ENCODE peak calls at places on chromosomes 12 and 14, in nine cellular contexts. O is CMK; H is naive thymus-derived CD8-positive, alpha-beta T cell; J is HT1080; Q is C1 segment of cervical spinal cord; G is activated gamma-delta T cell treated with Interleukin-2 at 50 U/mL for 16 hours; D is HTR-8/SVneo; N is mucosa of gallbladder; Z is NCI-H524. C is an unnamed sample.

GRCh38 chr14:67554341-67554740 is 21.3 kb downstream of the PLEKHH1 start:
- DNase-seq in Q (no peak), D (no peak), Z (no peak), G (no peak), O (no peak), N (no peak), J (no peak), H (no peak), C (no peak)

GRCh38 chr12:91818236-91819131 is 327.2 kb downstream of the BTG1 start:
- DNase-seq in N (no peak), J (no peak), D (no peak), Q (no peak), H (no peak), Z (no peak), O (no peak), G (no peak), C (no peak)

GRCh38 chr12:101696477-101697196 is 803 bp upstream of the CHPT1 start:
- DNase-seq in Q (peak), Z (peak), O (peak), H (no peak), J (no peak), D (no peak), N (peak), G (no peak), C (peak)

GRCh38 chr12:82510386-82510785 is 152.1 kb downstream of the METTL25 start:
- DNase-seq in O (no peak), G (no peak), N (no peak), H (no peak), Q (no peak), J (no peak), Z (no peak), D (no peak), C (no peak)

GRCh38 chr12:104376650-104377506 is 73.3 kb downstream of the EID3 start:
- DNase-seq in G (no peak), Q (no peak), J (peak), N (no peak), Z (no peak), O (no peak), D (no peak), H (no peak), C (no peak)

GRCh38 chr14:38731962-38732361 is 371.1 kb downstream of the SEC23A start:
- DNase-seq in J (no peak), N (no peak), O (no peak), D (no peak), H (no peak), Q (no peak), Z (peak), G (no peak), C (no peak)

GRCh38 chr12:68451261-68452091 is 119.3 kb upstream of the MDM1 start:
- DNase-seq in H (no peak), D (no peak), O (no peak), Z (no peak), Q (peak), G (peak), J (peak), N (peak), C (no peak)

GRCh38 chr12:47193066-47193465 is 113.3 kb upstream of the AMIGO2 start:
- DNase-seq in O (no peak), G (peak), Z (no peak), J (no peak), H (no peak), D (no peak), N (no peak), Q (no peak), C (no peak)

GRCh38 chr12:112013601-112014402 is 576 bp downstream of the ERP29 start:
- DNase-seq in N (peak), Q (peak), J (peak), H (peak), Z (peak), G (peak), O (peak), D (peak), C (peak)

GRCh38 chr14:69260979-69261605 is 1.1 kb downstream of the GALNT16 start:
- DNase-seq in Z (no peak), Q (no peak), H (no peak), N (no peak), O (no peak), J (no peak), G (no peak), D (no peak), C (peak)

GRCh38 chr14:62667515-62667914 is 377.7 kb downstream of the KCNH5 start:
- DNase-seq in N (no peak), H (no peak), G (no peak), Z (no peak), J (no peak), Q (no peak), D (no peak), O (no peak), C (no peak)

GRCh38 chr14:68345738-68346137 is 447.1 kb downstream of the ZFP36L1 start:
- DNase-seq in D (no peak), G (no peak), H (no peak), Q (no peak), J (no peak), Z (no peak), N (no peak), O (no peak), C (no peak)

GRCh38 chr12:81412940-81413339 is 335.1 kb downstream of the ACSS3 start:
- DNase-seq in D (no peak), G (no peak), J (no peak), O (no peak), Z (no peak), H (no peak), N (no peak), Q (no peak), C (no peak)

GRCh38 chr12:77584860-77585259 is 245.8 kb upstream of the NAV3 start:
- DNase-seq in D (no peak), J (no peak), Z (peak), G (no peak), O (no peak), N (no peak), H (no peak), Q (no peak), C (no peak)

GRCh38 chr14:100911665-100912316 is 8.3 kb upstream of the RTL1 start:
- DNase-seq in Z (no peak), J (no peak), Q (no peak), N (no peak), D (no peak), H (no peak), O (no peak), G (no peak), C (no peak)

GRCh38 chr12:104201238-104202001 is 14.2 kb upstream of the TXNRD1 start:
- DNase-seq in H (peak), O (peak), G (peak), N (peak), D (peak), Z (peak), Q (no peak), J (peak), C (no peak)

GRCh38 chr12:3803865-3804472 is 51.1 kb upstream of the CRACR2A start:
- DNase-seq in Q (no peak), J (peak), G (peak), N (peak), H (peak), Z (peak), O (peak), D (peak), C (peak)

GRCh38 chr14:89600950-89601826 is 184.2 kb upstream of the FOXN3 start:
- DNase-seq in N (no peak), H (no peak), D (no peak), J (no peak), O (no peak), Q (no peak), G (no peak), Z (no peak), C (no peak)

GRCh38 chr12:130563322-130563721 is 152.8 kb downstream of the RIMBP2 start:
- DNase-seq in Z (no peak), J (no peak), Q (no peak), O (no peak), N (no peak), D (no peak), G (no peak), H (no peak), C (no peak)

GRCh38 chr12:101892794-101893193 is 15.4 kb downstream of the DRAM1 start:
- DNase-seq in H (no peak), Z (no peak), Q (no peak), G (no peak), N (no peak), J (no peak), O (no peak), D (no peak), C (no peak)

GRCh38 chr14:50813544-50813863 is 17.5 kb downstream of the NIN start:
- DNase-seq in J (no peak), O (no peak), N (no peak), D (no peak), Z (no peak), H (no peak), Q (no peak), G (no peak), C (no peak)

GRCh38 chr14:21109377-21110260 is 8.8 kb downstream of the TMEM253 start:
- DNase-seq in O (no peak), Z (no peak), G (no peak), H (no peak), D (no peak), J (peak), Q (no peak), N (no peak), C (no peak)

GRCh38 chr12:55060470-55060869 is 40.7 kb downstream of the NEUROD4 start:
- DNase-seq in N (no peak), D (no peak), Z (no peak), Q (no peak), J (peak), O (no peak), H (no peak), G (no peak), C (no peak)

GRCh38 chr12:116959845-116960514 is 49.2 kb downstream of the FBXW8 start:
- DNase-seq in H (no peak), D (no peak), Z (no peak), O (no peak), J (peak), N (no peak), G (peak), Q (no peak), C (no peak)

GRCh38 chr14:93073366-93073722 is 42.4 kb downstream of the ITPK1 start:
- DNase-seq in J (no peak), Q (no peak), O (no peak), G (no peak), D (no peak), N (no peak), Z (no peak), H (no peak), C (no peak)

GRCh38 chr12:14928946-14929345 is 9.4 kb downstream of the ERP27 start:
- DNase-seq in Z (no peak), H (no peak), N (no peak), Q (no peak), G (no peak), D (no peak), J (no peak), O (no peak), C (no peak)

GRCh38 chr12:52651726-52652261 is at the start of gene KRT2:
- DNase-seq in J (no peak), H (no peak), Q (no peak), O (no peak), G (no peak), D (no peak), N (no peak), Z (no peak), C (peak)

GRCh38 chr14:71143391-71144290 is 236.4 kb downstream of the PCNX1 start:
- DNase-seq in Q (no peak), D (peak), N (peak), J (peak), Z (no peak), G (peak), H (peak), O (no peak), C (no peak)

GRCh38 chr12:6954754-6955461 is 3.8 kb downstream of the PTPN6 start:
- DNase-seq in Z (no peak), D (no peak), N (no peak), Q (no peak), G (no peak), O (no peak), H (peak), J (no peak), C (peak)

GRCh38 chr12:10140001-10140400 is 10.0 kb upstream of the CLEC7A start:
- DNase-seq in Q (no peak), J (peak), N (peak), D (peak), H (no peak), O (no peak), Z (no peak), G (peak), C (no peak)